ENCODE peak calls at places on chromosomes 2 and 18, in ten cellular contexts. A, K, N, I, E, M, T, J, S and G are unnamed samples.

GRCh38 chr2:26712486-26713465 is 20.3 kb downstream of the KCNK3 start:
- DNase-seq in A (no peak), K (no peak), N (no peak), I (no peak), E (no peak), M (no peak), T (no peak), J (no peak), S (no peak), G (no peak)

GRCh38 chr18:47409519-47409918 is 158.1 kb upstream of the SKOR2 start:
- DNase-seq in A (no peak), K (no peak), N (no peak), I (no peak), E (no peak), M (no peak), T (no peak), J (no peak), S (no peak), G (no peak)

GRCh38 chr18:25169701-25170100 is 182.3 kb downstream of the ZNF521 start:
- DNase-seq in A (no peak), K (no peak), N (no peak), I (no peak), E (peak), M (no peak), T (no peak), J (no peak), S (no peak), G (no peak)

GRCh38 chr2:238261718-238262375 is 22.0 kb upstream of the HES6 start:
- DNase-seq in A (no peak), K (no peak), N (peak), I (no peak), E (no peak), M (no peak), T (no peak), J (no peak), S (no peak), G (no peak)

GRCh38 chr2:238267341-238267710 is 21.1 kb downstream of the PER2 start:
- DNase-seq in A (no peak), K (no peak), N (peak), I (no peak), E (no peak), M (no peak), T (no peak), J (no peak), S (no peak), G (no peak)

GRCh38 chr2:197575987-197576386 is 60.1 kb downstream of the MOB4 start:
- DNase-seq in A (no peak), K (no peak), N (no peak), I (no peak), E (peak), M (no peak), T (no peak), J (no peak), S (no peak), G (no peak)

GRCh38 chr2:201860541-201861154 is 54.3 kb downstream of the CDK15 start:
- DNase-seq in A (peak), K (peak), N (no peak), I (peak), E (peak), M (peak), T (peak), J (no peak), S (peak), G (peak)

GRCh38 chr2:52968043-52968442 is 799.6 kb upstream of the CHAC2 start:
- DNase-seq in A (no peak), K (no peak), N (no peak), I (no peak), E (peak), M (no peak), T (no peak), J (no peak), S (no peak), G (no peak)

GRCh38 chr2:188456114-188456909 is 164.6 kb downstream of the GULP1 start:
- DNase-seq in A (no peak), K (no peak), N (no peak), I (no peak), E (no peak), M (no peak), T (no peak), J (no peak), S (no peak), G (no peak)

GRCh38 chr2:191202209-191202721 is 42.9 kb upstream of the MYO1B start:
- DNase-seq in A (no peak), K (peak), N (no peak), I (no peak), E (peak), M (no peak), T (no peak), J (no peak), S (peak), G (no peak)